ENCODE peak calls at places on chromosomes 7 and 10, in eight cellular contexts. K, X, E, T, S, Y, V and C are unnamed samples.
A peak's percentile ranks its signal among the peaks of the same experiment; 100 is the strongest.

GRCh38 chr7:13981070-13981469 is 8.4 kb downstream of the ETV1 start:
- DNase-seq in K (peak; percentile 99), X (peak; percentile 10), E (peak; percentile 97), T (no peak), S (no peak), Y (no peak), V (no peak), C (no peak)

GRCh38 chr7:5689118-5689517 is 92.3 kb downstream of the RNF216 start:
- DNase-seq in K (peak; percentile 36), X (no peak), E (peak; percentile 79), T (no peak), S (no peak), Y (no peak), V (peak; percentile 72), C (peak; percentile 27)

GRCh38 chr10:73263948-73264347 is 11.5 kb upstream of the MRPS16 start:
- DNase-seq in K (peak; percentile 19), X (no peak), E (peak; percentile 57), T (peak; percentile 37), S (no peak), Y (no peak), V (no peak), C (no peak)

GRCh38 chr7:114930107-114930521 is 8.2 kb downstream of the MDFIC start:
- DNase-seq in K (no peak), X (no peak), E (no peak), T (no peak), S (no peak), Y (no peak), V (no peak), C (no peak)

GRCh38 chr10:126422561-126422960 is 34.3 kb upstream of the ADAM12 start:
- DNase-seq in K (peak; percentile 69), X (no peak), E (peak; percentile 56), T (no peak), S (no peak), Y (no peak), V (no peak), C (no peak)

GRCh38 chr10:131728829-131729228 is 172.0 kb upstream of the PPP2R2D start:
- DNase-seq in K (no peak), X (no peak), E (no peak), T (no peak), S (no peak), Y (no peak), V (no peak), C (no peak)

GRCh38 chr10:20659225-20659624 is 237.9 kb downstream of the NEBL start:
- DNase-seq in K (no peak), X (no peak), E (no peak), T (no peak), S (no peak), Y (no peak), V (no peak), C (no peak)

GRCh38 chr10:126476256-126476655 is 88.0 kb upstream of the ADAM12 start:
- DNase-seq in K (no peak), X (no peak), E (peak; percentile 7), T (no peak), S (no peak), Y (no peak), V (no peak), C (no peak)

GRCh38 chr10:79407811-79408795 is 37.3 kb downstream of the ZCCHC24 start:
- DNase-seq in K (peak; percentile 66), X (no peak), E (peak; percentile 82), T (no peak), S (peak; percentile 75), Y (no peak), V (no peak), C (no peak)

GRCh38 chr10:22420787-22421517 is 75.7 kb downstream of the SPAG6 start:
- DNase-seq in K (no peak), X (no peak), E (peak; percentile 61), T (peak; percentile 36), S (no peak), Y (no peak), V (no peak), C (no peak)

GRCh38 chr7:1725199-1725701 is 55.2 kb downstream of the ELFN1 start:
- DNase-seq in K (peak; percentile 60), X (no peak), E (peak; percentile 17), T (no peak), S (peak; percentile 84), Y (no peak), V (no peak), C (no peak)

GRCh38 chr10:97140284-97140846 is 45.4 kb downstream of the SLIT1 start:
- DNase-seq in K (no peak), X (no peak), E (no peak), T (no peak), S (no peak), Y (no peak), V (no peak), C (no peak)

GRCh38 chr7:18570890-18571478 is 75.4 kb downstream of the HDAC9 start:
- DNase-seq in K (peak; percentile 50), X (no peak), E (peak; percentile 79), T (peak; percentile 39), S (no peak), Y (no peak), V (no peak), C (no peak)

GRCh38 chr10:86709786-86710185 is 41.5 kb downstream of the LDB3 start:
- DNase-seq in K (no peak), X (no peak), E (no peak), T (no peak), S (no peak), Y (no peak), V (no peak), C (no peak)

GRCh38 chr10:22321156-22321711 is 335 bp downstream of the BMI1 start:
- DNase-seq in K (peak; percentile 72), X (peak; percentile 62), E (peak; percentile 76), T (peak; percentile 75), S (peak; percentile 84), Y (peak; percentile 53), V (peak; percentile 68), C (no peak)

GRCh38 chr10:24444337-24444736 is 235.4 kb downstream of the KIAA1217 start:
- DNase-seq in K (peak; percentile 93), X (no peak), E (peak; percentile 86), T (no peak), S (no peak), Y (no peak), V (no peak), C (no peak)

GRCh38 chr10:68501691-68502090 is 25.6 kb downstream of the SLC25A16 start:
- DNase-seq in K (no peak), X (no peak), E (no peak), T (no peak), S (no peak), Y (no peak), V (no peak), C (no peak)

GRCh38 chr7:130985361-130985760 is 251.4 kb upstream of the KLF14 start:
- DNase-seq in K (no peak), X (no peak), E (no peak), T (no peak), S (no peak), Y (no peak), V (peak; percentile 27), C (no peak)

GRCh38 chr7:14048889-14049288 is 59.4 kb upstream of the ETV1 start:
- DNase-seq in K (no peak), X (no peak), E (peak; percentile 5), T (no peak), S (no peak), Y (no peak), V (no peak), C (no peak)

GRCh38 chr7:134648456-134648855 is 1.8 kb downstream of the BPGM start:
- DNase-seq in K (no peak), X (no peak), E (no peak), T (peak; percentile 51), S (no peak), Y (no peak), V (no peak), C (no peak)

GRCh38 chr10:34627331-34627730 is 187.8 kb downstream of the PARD3 start:
- DNase-seq in K (no peak), X (no peak), E (no peak), T (no peak), S (no peak), Y (no peak), V (no peak), C (no peak)

GRCh38 chr10:13518076-13518692 is 10.6 kb downstream of the BEND7 start:
- DNase-seq in K (no peak), X (peak; percentile 35), E (peak; percentile 33), T (no peak), S (no peak), Y (no peak), V (no peak), C (no peak)